ENCODE peak calls at places on chromosomes 5 and 9, in ten cellular contexts. D, A, M, B, U, W, J, F, C and E are unnamed samples.

GRCh38 chr5:22372376-22372775 is 480.8 kb downstream of the CDH12 start:
- ATAC-seq in J (no peak), A (no peak), B (no peak), U (no peak), M (no peak), W (peak; percentile 88), C (no peak), F (no peak), D (no peak), E (no peak)

GRCh38 chr9:11204521-11204920 is 591.7 kb upstream of the PTPRD start:
- ATAC-seq in U (no peak), A (no peak), F (no peak), J (no peak), M (no peak), W (no peak), C (no peak), B (no peak), D (no peak), E (no peak)

GRCh38 chr5:173602423-173602822 is 14.0 kb downstream of the BOD1 start:
- ATAC-seq in D (no peak), U (peak; percentile 66), F (no peak), B (no peak), J (peak; percentile 32), C (no peak), W (no peak), A (peak; percentile 59), M (no peak), E (no peak)

GRCh38 chr9:129012343-129012742 is 15.8 kb downstream of the SH3GLB2 start:
- ATAC-seq in U (no peak), F (no peak), W (no peak), B (no peak), M (no peak), J (no peak), C (no peak), D (no peak), A (no peak), E (no peak)

GRCh38 chr5:150163547-150164059 is 3.0 kb upstream of the CDX1 start:
- ATAC-seq in C (no peak), A (peak; percentile 48), B (peak; percentile 42), J (no peak), F (no peak), M (no peak), U (peak; percentile 21), D (no peak), W (no peak), E (peak; percentile 48)

GRCh38 chr5:36944024-36944423 is 67.5 kb downstream of the NIPBL start:
- ATAC-seq in C (no peak), W (no peak), J (no peak), M (no peak), B (no peak), U (no peak), F (no peak), A (no peak), D (no peak), E (no peak)

GRCh38 chr9:80076105-80076504 is 504.3 kb downstream of the TLE4 start:
- ATAC-seq in W (no peak), U (no peak), M (no peak), J (no peak), B (no peak), A (no peak), C (no peak), F (no peak), D (no peak), E (no peak)

GRCh38 chr5:36285837-36286615 is 15.7 kb downstream of the RANBP3L start:
- ATAC-seq in B (no peak), F (no peak), W (no peak), C (no peak), U (no peak), A (no peak), J (no peak), M (no peak), D (peak; percentile 42), E (no peak)

GRCh38 chr9:4937436-4937835 is 47.6 kb upstream of the JAK2 start:
- ATAC-seq in J (no peak), U (no peak), M (peak; percentile 38), A (no peak), B (no peak), F (no peak), D (peak; percentile 14), C (no peak), W (no peak), E (no peak)

GRCh38 chr5:176723440-176723839 is 76.2 kb downstream of the TSPAN17 start:
- ATAC-seq in D (no peak), A (no peak), J (no peak), M (peak; percentile 42), U (no peak), W (no peak), B (no peak), F (peak; percentile 33), C (no peak), E (no peak)

GRCh38 chr5:171842006-171842776 is 56.6 kb downstream of the SMIM23 start:
- ATAC-seq in B (no peak), U (peak; percentile 61), D (no peak), J (no peak), C (no peak), A (peak; percentile 18), F (no peak), W (no peak), M (no peak), E (no peak)

GRCh38 chr9:87607859-87608258 is 110.2 kb downstream of the DAPK1 start:
- ATAC-seq in C (no peak), F (no peak), B (no peak), M (no peak), U (peak; percentile 27), A (peak; percentile 26), W (no peak), D (no peak), J (no peak), E (no peak)

GRCh38 chr5:118557103-118557805 is 431.1 kb downstream of the DTWD2 start:
- ATAC-seq in C (no peak), F (no peak), U (no peak), A (no peak), B (no peak), W (no peak), D (no peak), J (no peak), M (no peak), E (no peak)

GRCh38 chr5:133387091-133387490 is 225.2 kb downstream of the FSTL4 start:
- ATAC-seq in F (no peak), J (no peak), U (no peak), A (no peak), C (no peak), B (no peak), W (no peak), D (no peak), M (no peak), E (no peak)

GRCh38 chr9:34560574-34561229 is 28.8 kb downstream of the CNTFR start:
- ATAC-seq in D (no peak), A (peak; percentile 65), B (peak; percentile 3), U (peak; percentile 38), J (no peak), M (no peak), W (no peak), F (no peak), C (peak; percentile 15), E (no peak)

GRCh38 chr5:171436804-171437285 is 17.4 kb downstream of the FGF18 start:
- ATAC-seq in U (peak; percentile 84), J (no peak), A (no peak), D (no peak), M (no peak), W (no peak), C (no peak), F (no peak), B (no peak), E (no peak)

GRCh38 chr9:121067655-121068054 is 7.1 kb upstream of the CNTRL start:
- ATAC-seq in M (peak; percentile 20), D (no peak), J (no peak), A (no peak), W (no peak), C (no peak), B (no peak), U (no peak), F (no peak), E (no peak)

GRCh38 chr5:138528208-138528607 is 14.8 kb downstream of the ETF1 start:
- ATAC-seq in W (no peak), F (no peak), A (peak; percentile 24), J (no peak), D (no peak), M (no peak), C (peak; percentile 20), U (peak; percentile 87), B (no peak), E (no peak)

GRCh38 chr9:80222466-80223169 is 650.9 kb downstream of the TLE4 start:
- ATAC-seq in F (no peak), J (no peak), M (no peak), C (no peak), B (no peak), U (no peak), A (no peak), D (no peak), W (no peak), E (no peak)

GRCh38 chr9:100474082-100474949 is 1.4 kb downstream of the TMEFF1 start:
- ATAC-seq in F (no peak), M (no peak), U (no peak), D (no peak), B (peak; percentile 7), C (no peak), A (no peak), W (no peak), J (no peak), E (no peak)

GRCh38 chr5:61603211-61603908 is 271.3 kb downstream of the ZSWIM6 start:
- ATAC-seq in W (peak; percentile 23), M (no peak), A (peak; percentile 78), F (no peak), B (peak; percentile 44), D (peak; percentile 30), U (no peak), J (peak; percentile 93), C (peak; percentile 70), E (no peak)

GRCh38 chr9:15529566-15530324 is 19.0 kb upstream of the PSIP1 start:
- ATAC-seq in F (no peak), A (no peak), M (peak; percentile 47), W (no peak), U (no peak), C (no peak), J (no peak), D (no peak), B (no peak), E (no peak)

GRCh38 chr9:89731262-89731980 is 126.6 kb downstream of the GADD45G start:
- ATAC-seq in B (no peak), U (peak; percentile 60), F (no peak), C (peak; percentile 21), W (no peak), D (no peak), J (no peak), A (no peak), M (peak; percentile 27), E (no peak)